ENCODE peak calls at places on chromosome 10, in six cellular contexts. B, Z, G, V, L and F are unnamed samples.

GRCh38 chr10:99395750-99396445 is 34.5 kb downstream of the GOT1 start:
- DNase-seq in L (no peak), V (peak; percentile 91), G (no peak), Z (no peak), B (no peak), F (no peak)

GRCh38 chr10:82813856-82814255 is 938.9 kb downstream of the NRG3 start:
- DNase-seq in V (no peak), G (no peak), Z (no peak), L (no peak), B (no peak), F (no peak)

GRCh38 chr10:37707829-37708578 is 149.4 kb downstream of the ZNF248 start:
- DNase-seq in G (no peak), B (no peak), L (no peak), Z (no peak), V (peak; percentile 44), F (no peak)

GRCh38 chr10:118013078-118013568 is 33.6 kb downstream of the RAB11FIP2 start:
- DNase-seq in B (no peak), V (no peak), L (peak; percentile 78), G (no peak), Z (no peak), F (no peak)

GRCh38 chr10:86162696-86163400 is 203.7 kb downstream of the GRID1 start:
- DNase-seq in V (no peak), B (no peak), L (no peak), Z (no peak), G (no peak), F (no peak)

GRCh38 chr10:111077715-111078504 is 1.1 kb downstream of the ADRA2A start:
- DNase-seq in L (peak; percentile 21), B (no peak), G (no peak), V (no peak), Z (no peak), F (peak; percentile 74)

GRCh38 chr10:909831-910230 is 21.7 kb downstream of the LARP4B start:
- DNase-seq in Z (no peak), V (no peak), G (no peak), B (no peak), L (peak; percentile 74), F (no peak)

GRCh38 chr10:13592306-13592705 is 5.5 kb downstream of the PRPF18 start:
- DNase-seq in G (no peak), L (no peak), B (no peak), Z (no peak), V (no peak), F (no peak)

GRCh38 chr10:450463-450862 is 239.0 kb downstream of the DIP2C start:
- DNase-seq in Z (no peak), G (no peak), B (no peak), V (no peak), L (no peak), F (no peak)

GRCh38 chr10:23344251-23344841 is at the start of gene C10orf67:
- DNase-seq in B (peak; percentile 16), V (peak; percentile 20), G (no peak), Z (no peak), L (peak; percentile 70), F (peak; percentile 33)

GRCh38 chr10:121288864-121289659 is 309.2 kb downstream of the FGFR2 start:
- DNase-seq in G (no peak), B (no peak), L (no peak), V (no peak), Z (no peak), F (no peak)

GRCh38 chr10:77011823-77012566 is 625.6 kb downstream of the KCNMA1 start:
- DNase-seq in G (no peak), V (no peak), L (no peak), Z (no peak), B (no peak), F (no peak)

GRCh38 chr10:116371737-116372136 is 47.5 kb downstream of the CCDC172 start:
- DNase-seq in L (no peak), V (no peak), Z (no peak), B (no peak), G (no peak), F (no peak)

GRCh38 chr10:129023057-129023456 is 444.0 kb upstream of the MGMT start:
- DNase-seq in B (no peak), V (no peak), Z (no peak), L (no peak), G (no peak), F (peak; percentile 88)

GRCh38 chr10:131083915-131084790 is 227.4 kb downstream of the TCERG1L start:
- DNase-seq in L (peak; percentile 58), Z (no peak), G (no peak), B (no peak), V (no peak), F (no peak)

GRCh38 chr10:71771821-71772617 is 1.3 kb downstream of the VSIR start:
- DNase-seq in V (peak; percentile 73), L (no peak), B (no peak), G (no peak), Z (no peak), F (peak; percentile 88)

GRCh38 chr10:60270426-60270825 is 119.2 kb downstream of the ANK3 start:
- DNase-seq in L (no peak), B (no peak), V (peak; percentile 74), Z (no peak), G (no peak), F (no peak)

GRCh38 chr10:132141076-132141475 is 45.7 kb upstream of the DPYSL4 start:
- DNase-seq in Z (no peak), G (no peak), L (no peak), B (no peak), V (no peak), F (no peak)

GRCh38 chr10:86257683-86258082 is 108.9 kb downstream of the GRID1 start:
- DNase-seq in L (no peak), V (no peak), B (no peak), Z (no peak), G (no peak), F (no peak)

GRCh38 chr10:101903827-101904520 is 60.4 kb upstream of the KCNIP2 start:
- DNase-seq in L (peak; percentile 41), V (no peak), G (no peak), Z (no peak), B (no peak), F (no peak)

GRCh38 chr10:26212511-26212910 is 4.1 kb upstream of the GAD2 start:
- DNase-seq in V (no peak), B (no peak), L (no peak), G (no peak), Z (no peak), F (no peak)

GRCh38 chr10:58588673-58589265 is 76.1 kb downstream of the BICC1 start:
- DNase-seq in L (peak; percentile 59), V (peak; percentile 58), B (no peak), G (no peak), Z (no peak), F (peak; percentile 53)

GRCh38 chr10:102085336-102085735 is 20.2 kb downstream of the HPS6 start:
- DNase-seq in B (no peak), G (no peak), L (no peak), V (no peak), Z (no peak), F (no peak)

GRCh38 chr10:69459101-69459805 is 8.0 kb downstream of the TSPAN15 start:
- DNase-seq in Z (no peak), G (no peak), V (peak; percentile 58), B (no peak), L (no peak), F (no peak)
- H3K4me1 ChIP-seq in Z (no peaks in the 10 kb centered on the region), G (peaks cover 9% of the 10 kb centered on the region), V (peaks cover 63% of the 10 kb centered on the region), B (no peaks in the 10 kb centered on the region), L (no peaks in the 10 kb centered on the region), F (peaks cover 15% of the 10 kb centered on the region)

DNA sequence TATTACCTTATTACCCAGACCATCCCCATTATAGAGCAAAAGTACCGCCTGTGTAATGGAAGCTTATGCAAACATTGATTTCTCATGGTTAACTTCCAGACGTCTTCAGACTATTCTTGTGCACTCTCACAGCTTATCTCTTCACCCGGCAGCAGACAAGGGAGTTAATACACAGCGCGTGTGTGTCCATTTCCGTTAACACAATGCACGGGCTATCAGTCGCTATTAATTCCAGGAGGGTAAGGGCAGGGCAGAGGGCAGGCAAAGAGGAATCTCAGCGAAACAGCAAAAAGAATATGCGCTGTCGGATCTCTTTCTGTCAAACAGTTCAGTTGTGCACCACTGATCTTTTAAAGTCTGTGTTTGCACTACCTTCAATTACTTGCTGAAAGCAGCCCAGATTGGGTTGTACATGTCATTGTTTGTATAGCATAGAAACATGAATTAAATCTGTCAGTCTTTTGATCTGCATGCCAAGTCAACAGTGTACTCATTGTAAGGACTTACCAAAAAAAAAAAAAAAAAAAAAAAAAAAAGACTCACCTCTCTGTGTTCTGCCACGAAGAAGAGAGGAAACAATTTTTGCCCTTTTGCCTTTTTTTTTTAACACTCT is 41.1 kb upstream of the CABCOCO1 start:
- DNase-seq in V (peak; percentile 89), Z (no peak), B (no peak), L (peak; percentile 11), G (no peak), F (no peak)
- H3K27ac ChIP-seq in V (no peak overlapping the region), Z (no peak overlapping the region), B (no peak overlapping the region), L (no peak overlapping the region), G (no peak overlapping the region), F (no peak overlapping the region)

DNA sequence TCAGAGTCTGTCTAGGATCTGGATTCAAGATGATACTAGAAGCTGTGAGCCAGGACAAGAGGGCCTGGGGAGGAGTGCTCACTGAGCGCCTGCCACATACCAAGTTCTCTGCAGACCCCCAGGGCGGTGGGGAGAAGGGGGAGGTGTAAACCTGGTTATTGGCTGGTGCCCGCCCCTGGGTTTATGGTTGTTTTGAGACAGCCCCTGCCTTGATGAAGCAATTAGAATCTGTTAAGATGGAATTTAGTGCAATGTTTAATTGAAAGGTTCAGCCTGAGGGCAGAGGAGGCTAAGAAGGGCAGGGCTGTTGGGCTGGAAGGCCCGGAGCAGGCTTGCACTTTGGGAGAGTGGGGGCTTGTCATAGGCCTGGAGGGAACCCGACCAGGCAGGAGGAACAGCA is 42.7 kb downstream of the PRF1 start:
- DNase-seq in Z (no peak), B (no peak), V (no peak), L (no peak), G (no peak), F (peak; percentile 34)
- H3K4me1 ChIP-seq in Z (peaks cover 15% of the 10 kb centered on the region), B (no peaks in the 10 kb centered on the region), V (no peaks in the 10 kb centered on the region), L (peaks cover 10% of the 10 kb centered on the region), G (peaks cover 3% of the 10 kb centered on the region), F (peaks cover 4% of the 10 kb centered on the region)

GRCh38 chr10:79318369-79318768 is 28.9 kb upstream of the PPIF start:
- DNase-seq in V (no peak), B (no peak), G (no peak), Z (no peak), L (no peak), F (no peak)
- H3K27ac ChIP-seq in V (peak overlapping the region; percentile 63), B (no peak overlapping the region), G (no peak overlapping the region), Z (no peak overlapping the region), L (no peak overlapping the region), F (no peak overlapping the region)

DNA sequence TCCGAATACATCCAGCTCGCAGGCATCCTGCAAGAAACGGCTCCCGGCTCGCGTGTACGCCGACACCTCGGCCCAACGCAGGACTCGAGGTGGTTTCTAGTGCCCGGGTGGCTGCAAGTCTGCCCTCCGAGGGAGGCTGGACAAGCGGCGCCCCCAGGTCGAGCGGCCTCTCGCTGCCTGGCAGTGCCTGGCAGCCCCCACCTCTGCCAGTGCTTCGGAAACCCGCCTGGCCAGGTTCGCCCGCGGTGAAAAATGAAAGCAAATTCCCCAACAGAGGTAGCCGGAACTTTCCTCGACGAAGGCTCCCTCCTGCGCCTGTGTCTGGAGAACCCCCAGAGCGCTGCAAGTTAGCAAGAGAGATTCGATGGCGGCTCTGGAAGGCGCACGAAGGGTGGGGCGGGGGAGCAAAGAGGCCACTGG is 5.7 kb upstream of the ZNF503 start:
- DNase-seq in V (peak; percentile 74), Z (no peak), B (no peak), L (peak; percentile 53), G (no peak), F (no peak)
- H3K4me1 ChIP-seq in V (peaks cover 30% of the 10 kb centered on the region), Z (peaks cover 16% of the 10 kb centered on the region), B (no peaks in the 10 kb centered on the region), L (peaks cover 40% of the 10 kb centered on the region), G (peaks cover 29% of the 10 kb centered on the region), F (no peaks in the 10 kb centered on the region)